ENCODE peak calls at places on chromosome 4, in six cellular contexts. One of them, this sample, is unnamed.

GRCh38 chr4:648579-649292 is 23.4 kb downstream of the PDE6B start:
- DNase-seq in ascending aorta: no peak
- DNase-seq in upper lobe of right lung: no peak
- DNase-seq in MG63: no peak
- DNase-seq in uterus: no peak
- DNase-seq in cardiac muscle cell: no peak
- DNase-seq in this sample: no peak

GRCh38 chr4:126850286-126850685 is 782.5 kb upstream of the INTU start:
- DNase-seq in upper lobe of right lung: no peak
- DNase-seq in MG63: peak; percentile 56
- DNase-seq in ascending aorta: no peak
- DNase-seq in cardiac muscle cell: peak; percentile 83
- DNase-seq in uterus: no peak
- DNase-seq in this sample: no peak

GRCh38 chr4:14338206-14338605 is 664.1 kb upstream of the CPEB2 start:
- DNase-seq in upper lobe of right lung: no peak
- DNase-seq in uterus: no peak
- DNase-seq in MG63: no peak
- DNase-seq in ascending aorta: no peak
- DNase-seq in cardiac muscle cell: peak; percentile 17
- DNase-seq in this sample: no peak

GRCh38 chr4:11489449-11490083 is 60.9 kb upstream of the HS3ST1 start:
- DNase-seq in MG63: no peak
- DNase-seq in ascending aorta: no peak
- DNase-seq in upper lobe of right lung: no peak
- DNase-seq in uterus: no peak
- DNase-seq in cardiac muscle cell: no peak
- DNase-seq in this sample: no peak

GRCh38 chr4:23888421-23889319 is 1.2 kb downstream of the PPARGC1A start:
- DNase-seq in cardiac muscle cell: peak; percentile 71
- DNase-seq in MG63: no peak
- DNase-seq in upper lobe of right lung: no peak
- DNase-seq in uterus: no peak
- DNase-seq in ascending aorta: no peak
- DNase-seq in this sample: no peak

GRCh38 chr4:158259955-158260575 is 49.8 kb downstream of the TMEM144 start:
- DNase-seq in uterus: no peak
- DNase-seq in ascending aorta: no peak
- DNase-seq in upper lobe of right lung: no peak
- DNase-seq in cardiac muscle cell: peak; percentile 57
- DNase-seq in MG63: no peak
- DNase-seq in this sample: no peak

GRCh38 chr4:26839534-26839951 is 21.1 kb upstream of the STIM2 start:
- DNase-seq in MG63: no peak
- DNase-seq in uterus: no peak
- DNase-seq in upper lobe of right lung: no peak
- DNase-seq in cardiac muscle cell: peak; percentile 48
- DNase-seq in ascending aorta: no peak
- DNase-seq in this sample: no peak

GRCh38 chr4:138915725-138916124 is 99.9 kb upstream of the NOCT start:
- DNase-seq in MG63: no peak
- DNase-seq in upper lobe of right lung: no peak
- DNase-seq in cardiac muscle cell: no peak
- DNase-seq in ascending aorta: no peak
- DNase-seq in uterus: no peak
- DNase-seq in this sample: no peak

GRCh38 chr4:97003715-97004114 is 1139.6 kb downstream of the STPG2 start:
- DNase-seq in MG63: no peak
- DNase-seq in uterus: no peak
- DNase-seq in upper lobe of right lung: no peak
- DNase-seq in cardiac muscle cell: no peak
- DNase-seq in ascending aorta: no peak
- DNase-seq in this sample: no peak

GRCh38 chr4:147042046-147042445 is 96.4 kb upstream of the TTC29 start:
- DNase-seq in upper lobe of right lung: no peak
- DNase-seq in cardiac muscle cell: no peak
- DNase-seq in ascending aorta: no peak
- DNase-seq in MG63: no peak
- DNase-seq in uterus: no peak
- DNase-seq in this sample: no peak

GRCh38 chr4:78622253-78622979 is 70.8 kb downstream of the ANXA3 start:
- DNase-seq in uterus: no peak
- DNase-seq in cardiac muscle cell: peak; percentile 67
- DNase-seq in ascending aorta: no peak
- DNase-seq in upper lobe of right lung: no peak
- DNase-seq in MG63: no peak
- DNase-seq in this sample: no peak

GRCh38 chr4:11597506-11597905 is 168.8 kb upstream of the HS3ST1 start:
- DNase-seq in ascending aorta: no peak
- DNase-seq in upper lobe of right lung: no peak
- DNase-seq in cardiac muscle cell: no peak
- DNase-seq in MG63: no peak
- DNase-seq in uterus: no peak
- DNase-seq in this sample: no peak

GRCh38 chr4:66681962-66682361 is 863.3 kb downstream of the CENPC start:
- DNase-seq in upper lobe of right lung: no peak
- DNase-seq in uterus: no peak
- DNase-seq in cardiac muscle cell: peak; percentile 66
- DNase-seq in MG63: no peak
- DNase-seq in ascending aorta: no peak
- DNase-seq in this sample: no peak

GRCh38 chr4:1200425-1201035 is 28.1 kb upstream of the SPON2 start:
- DNase-seq in ascending aorta: no peak
- DNase-seq in upper lobe of right lung: peak; percentile 71
- DNase-seq in uterus: peak; percentile 94
- DNase-seq in MG63: peak; percentile 91
- DNase-seq in cardiac muscle cell: peak; percentile 91
- DNase-seq in this sample: peak; percentile 62

GRCh38 chr4:70704333-70705145 is 16.2 kb downstream of the UTP3 start:
- DNase-seq in ascending aorta: peak; percentile 24
- DNase-seq in uterus: peak; percentile 79
- DNase-seq in cardiac muscle cell: peak; percentile 71
- DNase-seq in MG63: peak; percentile 80
- DNase-seq in upper lobe of right lung: peak; percentile 95
- DNase-seq in this sample: peak; percentile 75

GRCh38 chr4:87073570-87074470 is 139.0 kb downstream of the AFF1 start:
- DNase-seq in uterus: peak; percentile 45
- DNase-seq in upper lobe of right lung: peak; percentile 65
- DNase-seq in ascending aorta: no peak
- DNase-seq in MG63: no peak
- DNase-seq in cardiac muscle cell: peak; percentile 37
- DNase-seq in this sample: no peak

GRCh38 chr4:70291341-70291740 is 43.4 kb upstream of the CABS1 start:
- DNase-seq in cardiac muscle cell: no peak
- DNase-seq in ascending aorta: no peak
- DNase-seq in uterus: no peak
- DNase-seq in upper lobe of right lung: no peak
- DNase-seq in MG63: no peak
- DNase-seq in this sample: no peak

GRCh38 chr4:17812125-17812524 is 1.3 kb downstream of the NCAPG start:
- DNase-seq in ascending aorta: no peak
- DNase-seq in cardiac muscle cell: no peak
- DNase-seq in upper lobe of right lung: no peak
- DNase-seq in uterus: no peak
- DNase-seq in MG63: no peak
- DNase-seq in this sample: no peak

GRCh38 chr4:2931765-2932560 is 31.2 kb downstream of the NOP14 start:
- DNase-seq in uterus: peak; percentile 15
- DNase-seq in MG63: no peak
- DNase-seq in ascending aorta: no peak
- DNase-seq in cardiac muscle cell: no peak
- DNase-seq in upper lobe of right lung: peak; percentile 85
- DNase-seq in this sample: peak; percentile 81

GRCh38 chr4:108851346-108851745 is 88.5 kb upstream of the ETNPPL start:
- DNase-seq in cardiac muscle cell: peak; percentile 16
- DNase-seq in upper lobe of right lung: no peak
- DNase-seq in ascending aorta: no peak
- DNase-seq in uterus: no peak
- DNase-seq in MG63: no peak
- DNase-seq in this sample: no peak

GRCh38 chr4:144787365-144788263 is 141.7 kb downstream of the HHIP start:
- DNase-seq in ascending aorta: no peak
- DNase-seq in cardiac muscle cell: peak; percentile 63
- DNase-seq in MG63: no peak
- DNase-seq in upper lobe of right lung: no peak
- DNase-seq in uterus: no peak
- DNase-seq in this sample: no peak

GRCh38 chr4:82136161-82136801 is 237.5 kb downstream of the HNRNPD start:
- DNase-seq in MG63: no peak
- DNase-seq in cardiac muscle cell: no peak
- DNase-seq in uterus: no peak
- DNase-seq in upper lobe of right lung: no peak
- DNase-seq in ascending aorta: no peak
- DNase-seq in this sample: no peak

GRCh38 chr4:81314196-81314896 is 99.3 kb upstream of the PRKG2 start:
- DNase-seq in upper lobe of right lung: no peak
- DNase-seq in MG63: peak; percentile 78
- DNase-seq in uterus: no peak
- DNase-seq in cardiac muscle cell: peak; percentile 91
- DNase-seq in ascending aorta: no peak
- DNase-seq in this sample: no peak

GRCh38 chr4:177356191-177356590 is 46.5 kb downstream of the NEIL3 start:
- DNase-seq in cardiac muscle cell: no peak
- DNase-seq in uterus: no peak
- DNase-seq in ascending aorta: no peak
- DNase-seq in upper lobe of right lung: no peak
- DNase-seq in MG63: no peak
- DNase-seq in this sample: no peak
- H3K36me3 ChIP-seq in cardiac muscle cell: no peaks in the 10 kb centered on the region
- H3K36me3 ChIP-seq in uterus: no peaks in the 10 kb centered on the region
- H3K36me3 ChIP-seq in ascending aorta: no peaks in the 10 kb centered on the region
- H3K36me3 ChIP-seq in upper lobe of right lung: no peaks in the 10 kb centered on the region
- H3K36me3 ChIP-seq in MG63: peaks cover 95% of the 10 kb centered on the region
- H3K36me3 ChIP-seq in this sample: no peaks in the 10 kb centered on the region

DNA sequence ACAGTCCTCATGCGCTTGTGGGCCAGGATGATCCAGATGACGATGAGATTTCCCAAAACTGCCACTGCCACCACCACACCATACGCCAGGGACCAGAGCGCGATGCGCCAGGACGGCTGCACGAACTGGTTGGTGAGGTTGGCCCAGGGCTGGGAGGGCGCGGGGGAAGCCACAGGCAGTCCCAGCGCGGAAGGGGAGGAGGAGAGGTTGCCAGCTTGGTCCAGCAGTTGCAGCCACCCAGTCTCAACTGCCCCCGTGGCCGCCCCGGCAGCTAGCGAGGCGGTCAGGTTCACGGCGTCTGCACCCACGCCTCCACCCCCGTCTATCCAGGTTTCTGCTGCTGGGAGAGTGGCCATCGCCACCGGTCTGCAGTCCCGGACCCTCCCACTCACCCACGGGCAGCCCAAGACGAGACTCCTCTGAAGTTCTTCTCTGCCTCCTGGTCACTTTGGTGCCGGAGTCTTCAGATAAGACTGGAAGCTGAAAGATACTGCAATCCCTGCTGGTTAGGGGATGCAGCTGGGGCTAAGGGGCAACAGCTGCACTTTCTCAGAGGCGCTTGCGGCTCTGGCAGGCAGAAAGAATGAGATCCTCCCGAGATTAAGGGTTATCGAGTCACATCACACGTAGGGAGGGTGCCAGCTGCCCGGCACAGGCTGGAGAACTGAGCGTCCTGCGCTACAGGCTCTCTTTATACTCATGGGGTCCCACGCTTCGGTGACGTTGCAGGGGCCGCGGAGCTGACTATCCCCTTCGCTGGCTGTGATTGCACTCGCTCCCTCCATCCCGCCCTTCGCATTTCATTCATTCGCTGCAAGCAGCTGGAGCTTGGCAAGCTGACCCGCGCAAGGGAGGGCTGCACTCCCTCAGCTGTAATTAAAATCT is at the start of gene TACR3:
- DNase-seq in cardiac muscle cell: peak; percentile 2
- DNase-seq in MG63: peak; percentile 26
- DNase-seq in uterus: no peak
- DNase-seq in upper lobe of right lung: no peak
- DNase-seq in ascending aorta: no peak
- DNase-seq in this sample: no peak
- H3K4me3 ChIP-seq in cardiac muscle cell: peak within 1 kb of the TSS; percentile 26
- H3K4me3 ChIP-seq in MG63: peak within 1 kb of the TSS; percentile 27
- H3K4me3 ChIP-seq in uterus: no peak within 1 kb of the TSS
- H3K4me3 ChIP-seq in upper lobe of right lung: peak within 1 kb of the TSS; percentile 21
- H3K4me3 ChIP-seq in ascending aorta: no peak within 1 kb of the TSS
- H3K4me3 ChIP-seq in this sample: no peak within 1 kb of the TSS

GRCh38 chr4:39303871-39304270 is 62.3 kb downstream of the RFC1 start:
- DNase-seq in ascending aorta: no peak
- DNase-seq in upper lobe of right lung: no peak
- DNase-seq in cardiac muscle cell: no peak
- DNase-seq in MG63: no peak
- DNase-seq in uterus: no peak
- DNase-seq in this sample: no peak

GRCh38 chr4:39304651-39305050 is 61.5 kb downstream of the RFC1 start:
- DNase-seq in MG63: no peak
- DNase-seq in cardiac muscle cell: no peak
- DNase-seq in ascending aorta: no peak
- DNase-seq in upper lobe of right lung: no peak
- DNase-seq in uterus: no peak
- DNase-seq in this sample: no peak

GRCh38 chr4:39305902-39306677 is 60.1 kb downstream of the RFC1 start:
- DNase-seq in MG63: no peak
- DNase-seq in cardiac muscle cell: no peak
- DNase-seq in uterus: no peak
- DNase-seq in upper lobe of right lung: no peak
- DNase-seq in ascending aorta: no peak
- DNase-seq in this sample: no peak

GRCh38 chr4:39308576-39308975 is 57.6 kb downstream of the RFC1 start:
- DNase-seq in cardiac muscle cell: no peak
- DNase-seq in upper lobe of right lung: no peak
- DNase-seq in ascending aorta: no peak
- DNase-seq in MG63: no peak
- DNase-seq in uterus: peak; percentile 14
- DNase-seq in this sample: no peak

GRCh38 chr4:39302901-39303300 is 63.3 kb downstream of the RFC1 start:
- DNase-seq in MG63: no peak
- DNase-seq in upper lobe of right lung: no peak
- DNase-seq in uterus: no peak
- DNase-seq in cardiac muscle cell: no peak
- DNase-seq in ascending aorta: no peak
- DNase-seq in this sample: no peak
- H3K36me3 ChIP-seq in MG63: peaks cover 25% of the 10 kb centered on the region
- H3K36me3 ChIP-seq in upper lobe of right lung: peaks cover 95% of the 10 kb centered on the region
- H3K36me3 ChIP-seq in uterus: no peaks in the 10 kb centered on the region
- H3K36me3 ChIP-seq in cardiac muscle cell: peaks cover 50% of the 10 kb centered on the region
- H3K36me3 ChIP-seq in ascending aorta: peaks cover 73% of the 10 kb centered on the region
- H3K36me3 ChIP-seq in this sample: peaks cover 96% of the 10 kb centered on the region

GRCh38 chr4:112145326-112145819 is at the start of gene FAM241A:
- DNase-seq in upper lobe of right lung: peak; percentile 94
- DNase-seq in uterus: peak; percentile 85
- DNase-seq in ascending aorta: peak; percentile 62
- DNase-seq in MG63: peak; percentile 75
- DNase-seq in cardiac muscle cell: peak; percentile 91
- DNase-seq in this sample: peak; percentile 88

GRCh38 chr4:112145820-112146813 is 863 bp downstream of the FAM241A start:
- DNase-seq in ascending aorta: no peak
- DNase-seq in MG63: peak; percentile 45
- DNase-seq in upper lobe of right lung: peak; percentile 78
- DNase-seq in cardiac muscle cell: peak; percentile 54
- DNase-seq in uterus: peak; percentile 41
- DNase-seq in this sample: peak; percentile 36

GRCh38 chr4:112144546-112145325 is 518 bp upstream of the FAM241A start:
- DNase-seq in upper lobe of right lung: no peak
- DNase-seq in MG63: no peak
- DNase-seq in cardiac muscle cell: no peak
- DNase-seq in uterus: no peak
- DNase-seq in ascending aorta: no peak
- DNase-seq in this sample: no peak

GRCh38 chr4:112150920-112151319 is 5.7 kb downstream of the FAM241A start:
- DNase-seq in cardiac muscle cell: no peak
- DNase-seq in uterus: no peak
- DNase-seq in upper lobe of right lung: no peak
- DNase-seq in ascending aorta: no peak
- DNase-seq in MG63: no peak
- DNase-seq in this sample: no peak

GRCh38 chr4:112147697-112148096 is 2.4 kb downstream of the FAM241A start:
- DNase-seq in MG63: peak; percentile 19
- DNase-seq in uterus: no peak
- DNase-seq in cardiac muscle cell: peak; percentile 49
- DNase-seq in ascending aorta: no peak
- DNase-seq in upper lobe of right lung: no peak
- DNase-seq in this sample: no peak
- H3K4me3 ChIP-seq in MG63: peak overlapping the region; percentile 70
- H3K4me3 ChIP-seq in uterus: peak overlapping the region; percentile 5
- H3K4me3 ChIP-seq in cardiac muscle cell: no peak overlapping the region
- H3K4me3 ChIP-seq in ascending aorta: no peak overlapping the region
- H3K4me3 ChIP-seq in upper lobe of right lung: peak overlapping the region; percentile 85
- H3K4me3 ChIP-seq in this sample: no peak overlapping the region

This sample was measured in tibial artery.